ENCODE peak calls at places on chromosomes 1 and 21, in four cellular contexts. O, Z, A and B are unnamed samples.

GRCh38 chr1:41950820-41951219 is 32.1 kb upstream of the HIVEP3 start:
- DNase-seq in A (no peak), Z (no peak), O (no peak), B (no peak)

GRCh38 chr1:22228505-22228911 is 85.6 kb upstream of the WNT4 start:
- DNase-seq in Z (no peak), A (peak), O (no peak), B (no peak)

GRCh38 chr21:15472641-15473040 is 257.1 kb upstream of the USP25 start:
- DNase-seq in Z (no peak), A (no peak), O (no peak), B (no peak)

GRCh38 chr1:34406377-34406776 is 229.7 kb downstream of the C1orf94 start:
- DNase-seq in O (no peak), A (no peak), Z (no peak), B (no peak)

GRCh38 chr1:201220388-201220715 is 29.7 kb downstream of the IGFN1 start:
- DNase-seq in Z (no peak), O (no peak), A (no peak), B (no peak)

GRCh38 chr1:220326578-220326977 is 54.3 kb upstream of the RAB3GAP2 start:
- DNase-seq in O (no peak), A (no peak), Z (no peak), B (no peak)

GRCh38 chr1:208084764-208085163 is 159.4 kb downstream of the PLXNA2 start:
- DNase-seq in O (no peak), Z (no peak), A (no peak), B (no peak)

GRCh38 chr21:45403133-45403824 is 1.7 kb upstream of the COL18A1 start:
- DNase-seq in A (no peak), Z (no peak), O (no peak), B (no peak)

GRCh38 chr1:39360726-39361125 is 130.7 kb upstream of the BMP8A start:
- DNase-seq in O (no peak), A (no peak), Z (no peak), B (no peak)